ENCODE peak calls at places on chromosome 18, in four cellular contexts. One of them, this sample, is unnamed.
A peak's percentile ranks its signal among the peaks of the same experiment; 100 is the strongest.

GRCh38 chr18:49377742-49378141 is 82.7 kb downstream of the DYM start:
- ATAC-seq in upper lobe of left lung: no peak
- ATAC-seq in HCT116: no peak
- ATAC-seq in HepG2: peak; percentile 54
- ATAC-seq in this sample: no peak

GRCh38 chr18:72878143-72878542 is 10.4 kb upstream of the NETO1 start:
- ATAC-seq in upper lobe of left lung: no peak
- ATAC-seq in HepG2: no peak
- ATAC-seq in HCT116: no peak
- ATAC-seq in this sample: no peak

GRCh38 chr18:50151876-50152275 is 43.1 kb downstream of the MYO5B start:
- ATAC-seq in HepG2: no peak
- ATAC-seq in HCT116: no peak
- ATAC-seq in upper lobe of left lung: no peak
- ATAC-seq in this sample: no peak

GRCh38 chr18:74773171-74773624 is 175.5 kb downstream of the ZNF407 start:
- ATAC-seq in HepG2: no peak
- ATAC-seq in HCT116: no peak
- ATAC-seq in upper lobe of left lung: no peak
- ATAC-seq in this sample: no peak

GRCh38 chr18:68797901-68798300 is at the start of gene CCDC102B:
- ATAC-seq in upper lobe of left lung: no peak
- ATAC-seq in HCT116: no peak
- ATAC-seq in HepG2: no peak
- ATAC-seq in this sample: no peak

GRCh38 chr18:37343542-37343851 is 222.1 kb downstream of the CELF4 start:
- ATAC-seq in upper lobe of left lung: no peak
- ATAC-seq in HepG2: peak; percentile 12
- ATAC-seq in HCT116: no peak
- ATAC-seq in this sample: no peak

GRCh38 chr18:8930990-8931648 is 171.4 kb upstream of the NDUFV2 start:
- ATAC-seq in upper lobe of left lung: no peak
- ATAC-seq in HepG2: no peak
- ATAC-seq in HCT116: no peak
- ATAC-seq in this sample: no peak

GRCh38 chr18:49819768-49820662 is 6.7 kb upstream of the ACAA2 start:
- ATAC-seq in upper lobe of left lung: no peak
- ATAC-seq in HepG2: no peak
- ATAC-seq in HCT116: no peak
- ATAC-seq in this sample: no peak

GRCh38 chr18:2411381-2411977 is 159.8 kb downstream of the METTL4 start:
- ATAC-seq in upper lobe of left lung: no peak
- ATAC-seq in HCT116: no peak
- ATAC-seq in HepG2: no peak
- ATAC-seq in this sample: no peak

GRCh38 chr18:74092922-74093321 is 54.7 kb downstream of the FBXO15 start:
- ATAC-seq in HCT116: no peak
- ATAC-seq in HepG2: no peak
- ATAC-seq in upper lobe of left lung: no peak
- ATAC-seq in this sample: no peak

GRCh38 chr18:46547520-46547919 is 109.5 kb downstream of the LOXHD1 start:
- ATAC-seq in HepG2: no peak
- ATAC-seq in HCT116: no peak
- ATAC-seq in upper lobe of left lung: peak; percentile 47
- ATAC-seq in this sample: no peak

GRCh38 chr18:48782381-48782841 is 168.4 kb downstream of the SMAD7 start:
- ATAC-seq in HCT116: no peak
- ATAC-seq in HepG2: no peak
- ATAC-seq in upper lobe of left lung: no peak
- ATAC-seq in this sample: peak; percentile 49

GRCh38 chr18:48773821-48774220 is 176.9 kb downstream of the SMAD7 start:
- ATAC-seq in upper lobe of left lung: no peak
- ATAC-seq in HCT116: no peak
- ATAC-seq in HepG2: no peak
- ATAC-seq in this sample: no peak

GRCh38 chr18:12014521-12014920 is 33.2 kb downstream of the IMPA2 start:
- ATAC-seq in HepG2: no peak
- ATAC-seq in upper lobe of left lung: no peak
- ATAC-seq in HCT116: no peak
- ATAC-seq in this sample: no peak

GRCh38 chr18:9173770-9174233 is 37.2 kb downstream of the ANKRD12 start:
- ATAC-seq in HepG2: no peak
- ATAC-seq in HCT116: no peak
- ATAC-seq in upper lobe of left lung: no peak
- ATAC-seq in this sample: peak; percentile 13

GRCh38 chr18:9894454-9895068 is 8.8 kb downstream of the TXNDC2 start:
- ATAC-seq in HepG2: no peak
- ATAC-seq in upper lobe of left lung: no peak
- ATAC-seq in HCT116: no peak
- ATAC-seq in this sample: no peak

GRCh38 chr18:48159816-48160215 is 229.4 kb upstream of the SMAD2 start:
- ATAC-seq in HepG2: no peak
- ATAC-seq in upper lobe of left lung: no peak
- ATAC-seq in HCT116: no peak
- ATAC-seq in this sample: no peak

GRCh38 chr18:9418047-9418690 is 57.1 kb upstream of the RALBP1 start:
- ATAC-seq in upper lobe of left lung: no peak
- ATAC-seq in HCT116: peak; percentile 77
- ATAC-seq in HepG2: peak; percentile 82
- ATAC-seq in this sample: no peak

GRCh38 chr18:70288171-70288850 is 534 bp upstream of the SOCS6 start:
- ATAC-seq in upper lobe of left lung: no peak
- ATAC-seq in HCT116: peak; percentile 41
- ATAC-seq in HepG2: peak; percentile 69
- ATAC-seq in this sample: peak; percentile 56

GRCh38 chr18:70290482-70291294 is 1.8 kb downstream of the SOCS6 start:
- ATAC-seq in HepG2: peak; percentile 16
- ATAC-seq in upper lobe of left lung: no peak
- ATAC-seq in HCT116: no peak
- ATAC-seq in this sample: no peak

GRCh38 chr18:70287731-70288130 is 1.1 kb upstream of the SOCS6 start:
- ATAC-seq in HepG2: no peak
- ATAC-seq in HCT116: no peak
- ATAC-seq in upper lobe of left lung: no peak
- ATAC-seq in this sample: no peak

GRCh38 chr18:70289351-70290330 is 796 bp downstream of the SOCS6 start:
- ATAC-seq in HepG2: peak; percentile 54
- ATAC-seq in HCT116: peak; percentile 12
- ATAC-seq in upper lobe of left lung: peak; percentile 44
- ATAC-seq in this sample: peak; percentile 67

GRCh38 chr18:70288851-70289328 is at the start of gene SOCS6:
- ATAC-seq in HCT116: peak; percentile 37
- ATAC-seq in HepG2: peak; percentile 65
- ATAC-seq in upper lobe of left lung: peak; percentile 58
- ATAC-seq in this sample: peak; percentile 69
- H3K4me3 ChIP-seq in HCT116: peak within 1 kb of the TSS; percentile 86
- H3K4me3 ChIP-seq in HepG2: peak within 1 kb of the TSS; percentile 95
- H3K4me3 ChIP-seq in upper lobe of left lung: peak within 1 kb of the TSS; percentile 77
- H3K4me3 ChIP-seq in this sample: peak within 1 kb of the TSS; percentile 57

DNA sequence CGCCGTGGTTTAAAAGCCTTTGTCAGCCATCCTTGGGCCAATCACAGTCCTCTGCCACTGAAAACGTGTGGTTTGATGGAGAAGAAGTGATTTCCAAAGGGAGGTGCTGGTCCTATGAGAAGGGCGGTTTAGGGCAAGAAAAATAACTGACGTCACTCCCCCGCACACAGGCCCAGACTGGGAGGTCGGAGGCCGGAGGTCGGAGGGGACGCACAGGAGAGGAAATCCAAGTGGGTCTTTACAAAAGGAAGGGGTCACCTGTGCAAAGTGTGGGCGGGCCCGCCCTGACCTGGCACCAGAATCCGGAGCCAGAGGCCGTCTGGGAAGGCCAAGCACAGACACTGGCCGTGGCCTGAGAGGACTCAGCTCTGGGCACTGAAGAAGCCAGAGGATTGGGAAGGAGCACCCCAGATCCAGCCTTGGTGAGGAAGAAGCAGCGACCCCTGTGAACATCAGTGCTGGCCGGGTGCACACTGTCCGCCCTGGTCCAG is 18.0 kb upstream of the KCNG2 start:
- ATAC-seq in upper lobe of left lung: no peak
- ATAC-seq in HepG2: no peak
- ATAC-seq in HCT116: no peak
- ATAC-seq in this sample: no peak
- TF ChIP-seq POLR2A in upper lobe of left lung: no peak
- TF ChIP-seq POLR2A in HepG2: no peak
- TF ChIP-seq POLR2A in HCT116: no peak
- TF ChIP-seq POLR2A in this sample: no peak

DNA sequence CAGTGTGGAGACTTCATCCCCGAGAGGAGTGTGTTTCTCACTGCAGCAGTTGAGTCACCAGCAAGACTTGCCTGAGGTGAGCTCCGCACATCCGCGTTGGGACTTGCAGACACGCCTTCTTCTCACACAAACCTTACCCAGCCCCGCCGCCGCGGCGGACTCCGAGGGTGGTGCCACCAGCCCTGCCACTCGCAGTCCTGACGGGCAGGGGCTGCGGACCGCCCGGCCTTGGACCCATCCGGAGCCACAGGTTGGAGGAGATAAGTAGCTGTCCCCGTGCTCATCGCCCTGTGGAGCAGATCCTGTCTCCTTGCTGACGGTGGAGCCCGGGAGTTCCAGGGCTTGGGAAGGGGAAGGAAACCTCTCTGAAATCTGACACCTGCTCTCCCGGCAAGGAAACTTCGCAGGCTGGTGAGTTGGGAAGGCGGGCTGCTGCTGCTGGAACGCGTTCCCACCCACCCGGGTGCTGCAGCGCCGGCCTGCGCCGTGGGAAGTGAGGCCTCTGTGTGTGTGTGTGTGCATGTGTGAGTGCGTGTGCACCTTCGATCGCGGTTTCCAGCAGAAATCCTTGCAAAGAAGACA is at the start of gene RAB27B:
- ATAC-seq in HepG2: peak; percentile 96
- ATAC-seq in upper lobe of left lung: peak; percentile 94
- ATAC-seq in HCT116: peak; percentile 94
- ATAC-seq in this sample: peak; percentile 71
- TF ChIP-seq POLR2AphosphoS5 in HepG2: no peak
- TF ChIP-seq POLR2AphosphoS5 in upper lobe of left lung: no peak
- TF ChIP-seq POLR2AphosphoS5 in HCT116: peak; percentile 34
- TF ChIP-seq POLR2AphosphoS5 in this sample: no peak

DNA sequence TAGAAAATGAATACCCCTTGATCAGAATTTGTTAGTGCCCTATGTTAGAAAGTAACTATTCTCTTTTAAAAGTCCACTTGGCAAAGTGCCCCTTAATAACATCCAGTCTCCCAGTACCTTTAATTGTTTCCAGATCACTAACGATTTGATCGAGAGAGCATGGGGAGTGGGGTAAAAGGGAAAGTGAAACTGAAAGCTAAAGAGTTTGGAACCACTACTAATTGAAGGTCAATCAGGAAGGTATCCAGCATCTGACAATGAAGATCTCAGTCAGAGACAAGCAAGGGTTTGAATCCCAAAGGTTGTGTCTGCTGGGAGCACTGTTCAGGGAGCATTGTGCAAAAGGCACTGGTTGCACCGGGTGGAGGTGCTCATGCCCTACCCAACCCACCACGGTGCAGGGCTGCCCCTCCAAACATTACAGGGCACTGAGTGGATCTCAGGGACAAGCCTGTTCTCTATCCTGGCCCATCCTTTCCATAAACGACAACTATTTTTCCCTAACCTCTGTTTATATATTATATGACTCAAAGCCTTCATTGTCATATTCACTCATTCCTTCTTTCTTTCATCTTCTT is 14.6 kb upstream of the RIT2 start:
- ATAC-seq in HepG2: peak; percentile 78
- ATAC-seq in upper lobe of left lung: no peak
- ATAC-seq in HCT116: no peak
- ATAC-seq in this sample: no peak
- H3K4me3 ChIP-seq in HepG2: peak overlapping the region; percentile 64
- H3K4me3 ChIP-seq in upper lobe of left lung: peak overlapping the region; percentile 10
- H3K4me3 ChIP-seq in HCT116: no peak overlapping the region
- H3K4me3 ChIP-seq in this sample: peak overlapping the region; percentile 19

GRCh38 chr18:21600526-21601410 is at the start of gene ESCO1:
- ATAC-seq in upper lobe of left lung: peak; percentile 97
- ATAC-seq in HCT116: peak; percentile 91
- ATAC-seq in HepG2: peak; percentile 88
- ATAC-seq in this sample: peak; percentile 96
- TF ChIP-seq POLR2A in upper lobe of left lung: peak; percentile 86
- TF ChIP-seq POLR2A in HCT116: no peak
- TF ChIP-seq POLR2A in HepG2: peak; percentile 88
- TF ChIP-seq POLR2A in this sample: peak; percentile 86

GRCh38 chr18:21295101-21295500 is 53.1 kb downstream of the GREB1L start:
- ATAC-seq in HCT116: no peak
- ATAC-seq in upper lobe of left lung: no peak
- ATAC-seq in HepG2: no peak
- ATAC-seq in this sample: no peak

GRCh38 chr18:21293479-21293878 is 51.4 kb downstream of the GREB1L start:
- ATAC-seq in HCT116: no peak
- ATAC-seq in HepG2: no peak
- ATAC-seq in upper lobe of left lung: no peak
- ATAC-seq in this sample: no peak

GRCh38 chr18:21300035-21300434 is 58.0 kb downstream of the GREB1L start:
- ATAC-seq in HCT116: no peak
- ATAC-seq in HepG2: no peak
- ATAC-seq in upper lobe of left lung: no peak
- ATAC-seq in this sample: no peak

GRCh38 chr18:21298351-21298750 is 56.3 kb downstream of the GREB1L start:
- ATAC-seq in HepG2: no peak
- ATAC-seq in HCT116: no peak
- ATAC-seq in upper lobe of left lung: no peak
- ATAC-seq in this sample: no peak

GRCh38 chr18:21296045-21296444 is 54.0 kb downstream of the GREB1L start:
- ATAC-seq in HepG2: no peak
- ATAC-seq in upper lobe of left lung: no peak
- ATAC-seq in HCT116: no peak
- ATAC-seq in this sample: no peak
- TF ChIP-seq POLR2AphosphoS5 in HepG2: no peak
- TF ChIP-seq POLR2AphosphoS5 in upper lobe of left lung: no peak
- TF ChIP-seq POLR2AphosphoS5 in HCT116: no peak
- TF ChIP-seq POLR2AphosphoS5 in this sample: no peak

GRCh38 chr18:13804305-13804704 is 19.6 kb upstream of the MC5R start:
- ATAC-seq in HCT116: no peak
- ATAC-seq in HepG2: no peak
- ATAC-seq in upper lobe of left lung: no peak
- ATAC-seq in this sample: no peak

GRCh38 chr18:13800505-13801259 is 23.3 kb upstream of the MC5R start:
- ATAC-seq in upper lobe of left lung: peak; percentile 69
- ATAC-seq in HCT116: peak; percentile 98
- ATAC-seq in HepG2: peak; percentile 99
- ATAC-seq in this sample: peak; percentile 73

GRCh38 chr18:13799396-13799795 is 24.6 kb upstream of the MC5R start:
- ATAC-seq in upper lobe of left lung: no peak
- ATAC-seq in HCT116: no peak
- ATAC-seq in HepG2: no peak
- ATAC-seq in this sample: no peak

GRCh38 chr18:13797157-13797611 is 26.8 kb upstream of the MC5R start:
- ATAC-seq in HepG2: no peak
- ATAC-seq in HCT116: no peak
- ATAC-seq in upper lobe of left lung: no peak
- ATAC-seq in this sample: no peak

GRCh38 chr18:13801260-13801601 is 22.7 kb upstream of the MC5R start:
- ATAC-seq in HCT116: peak; percentile 36
- ATAC-seq in upper lobe of left lung: no peak
- ATAC-seq in HepG2: peak; percentile 56
- ATAC-seq in this sample: no peak
- H3K4me3 ChIP-seq in HCT116: peak overlapping the region; percentile 49
- H3K4me3 ChIP-seq in upper lobe of left lung: peak overlapping the region; percentile 18
- H3K4me3 ChIP-seq in HepG2: peak overlapping the region; percentile 38
- H3K4me3 ChIP-seq in this sample: peak overlapping the region; percentile 33

This sample was measured in gastroesophageal sphincter.